ENCODE peak calls at places on chromosomes 3 and 15, in six cellular contexts. One of them, this sample, is unnamed.

GRCh38 chr3:54069961-54070360 is 52.4 kb upstream of the CACNA2D3 start:
- DNase-seq in IMR-90: no peak
- DNase-seq in H9: no peak
- DNase-seq in trophoblast cell: no peak
- DNase-seq in mesenchymal stem cell: no peak
- DNase-seq in H1: no peak
- DNase-seq in this sample: no peak

GRCh38 chr3:138675393-138675792 is 66.8 kb downstream of the FAIM start:
- DNase-seq in IMR-90: peak; percentile 40
- DNase-seq in H9: no peak
- DNase-seq in trophoblast cell: no peak
- DNase-seq in mesenchymal stem cell: peak; percentile 65
- DNase-seq in H1: no peak
- DNase-seq in this sample: no peak

GRCh38 chr3:170918715-170919114 is 10.3 kb upstream of the EIF5A2 start:
- DNase-seq in IMR-90: no peak
- DNase-seq in H9: no peak
- DNase-seq in trophoblast cell: no peak
- DNase-seq in mesenchymal stem cell: no peak
- DNase-seq in H1: no peak
- DNase-seq in this sample: no peak

GRCh38 chr15:70480196-70480856 is 283.0 kb downstream of the UACA start:
- DNase-seq in IMR-90: no peak
- DNase-seq in H9: no peak
- DNase-seq in trophoblast cell: no peak
- DNase-seq in mesenchymal stem cell: no peak
- DNase-seq in H1: no peak
- DNase-seq in this sample: no peak

GRCh38 chr3:60393946-60394345 is 857.3 kb downstream of the FHIT start:
- DNase-seq in IMR-90: no peak
- DNase-seq in H9: no peak
- DNase-seq in trophoblast cell: peak; percentile 80
- DNase-seq in mesenchymal stem cell: no peak
- DNase-seq in H1: no peak
- DNase-seq in this sample: no peak

GRCh38 chr3:54873059-54873695 is 54.7 kb downstream of the LRTM1 start:
- DNase-seq in IMR-90: peak; percentile 27
- DNase-seq in H9: no peak
- DNase-seq in trophoblast cell: peak; percentile 48
- DNase-seq in mesenchymal stem cell: peak; percentile 85
- DNase-seq in H1: no peak
- DNase-seq in this sample: no peak

GRCh38 chr3:190701096-190701532 is 161.4 kb downstream of the GMNC start:
- DNase-seq in IMR-90: peak; percentile 44
- DNase-seq in H9: peak; percentile 37
- DNase-seq in trophoblast cell: peak; percentile 69
- DNase-seq in mesenchymal stem cell: peak; percentile 41
- DNase-seq in H1: peak; percentile 21
- DNase-seq in this sample: peak; percentile 12

GRCh38 chr3:77122610-77123009 is 82.7 kb downstream of the ROBO2 start:
- DNase-seq in IMR-90: no peak
- DNase-seq in H9: no peak
- DNase-seq in trophoblast cell: no peak
- DNase-seq in mesenchymal stem cell: no peak
- DNase-seq in H1: no peak
- DNase-seq in this sample: no peak

GRCh38 chr3:38136272-38136806 is 588 bp downstream of the ACAA1 start:
- DNase-seq in IMR-90: peak; percentile 54
- DNase-seq in H9: no peak
- DNase-seq in trophoblast cell: no peak
- DNase-seq in mesenchymal stem cell: peak; percentile 77
- DNase-seq in H1: no peak
- DNase-seq in this sample: peak; percentile 27

GRCh38 chr3:45906681-45907220 is 20.4 kb downstream of the CCR9 start:
- DNase-seq in IMR-90: peak; percentile 84
- DNase-seq in H9: peak; percentile 57
- DNase-seq in trophoblast cell: no peak
- DNase-seq in mesenchymal stem cell: peak; percentile 61
- DNase-seq in H1: no peak
- DNase-seq in this sample: no peak

GRCh38 chr3:129611812-129612349 is 5.4 kb upstream of the PLXND1 start:
- DNase-seq in IMR-90: peak; percentile 49
- DNase-seq in H9: peak; percentile 88
- DNase-seq in trophoblast cell: peak; percentile 97
- DNase-seq in mesenchymal stem cell: peak; percentile 84
- DNase-seq in H1: no peak
- DNase-seq in this sample: no peak

GRCh38 chr3:131960324-131960723 is 74.5 kb downstream of the CPNE4 start:
- DNase-seq in IMR-90: peak; percentile 15
- DNase-seq in H9: no peak
- DNase-seq in trophoblast cell: peak; percentile 27
- DNase-seq in mesenchymal stem cell: no peak
- DNase-seq in H1: no peak
- DNase-seq in this sample: no peak

GRCh38 chr15:87722941-87723691 is 533.4 kb downstream of the NTRK3 start:
- DNase-seq in IMR-90: peak; percentile 14
- DNase-seq in H9: no peak
- DNase-seq in trophoblast cell: no peak
- DNase-seq in mesenchymal stem cell: no peak
- DNase-seq in H1: no peak
- DNase-seq in this sample: no peak

GRCh38 chr15:64740361-64741170 is 34.8 kb downstream of the RBPMS2 start:
- DNase-seq in IMR-90: peak; percentile 77
- DNase-seq in H9: no peak
- DNase-seq in trophoblast cell: no peak
- DNase-seq in mesenchymal stem cell: peak; percentile 70
- DNase-seq in H1: no peak
- DNase-seq in this sample: no peak

GRCh38 chr3:39971450-39972081 is 162.2 kb downstream of the MYRIP start:
- DNase-seq in IMR-90: no peak
- DNase-seq in H9: no peak
- DNase-seq in trophoblast cell: no peak
- DNase-seq in mesenchymal stem cell: no peak
- DNase-seq in H1: no peak
- DNase-seq in this sample: no peak

GRCh38 chr15:98609144-98609852 is 39.0 kb upstream of the IGF1R start:
- DNase-seq in IMR-90: peak; percentile 40
- DNase-seq in H9: peak; percentile 79
- DNase-seq in trophoblast cell: peak; percentile 16
- DNase-seq in mesenchymal stem cell: peak; percentile 40
- DNase-seq in H1: peak; percentile 63
- DNase-seq in this sample: no peak

GRCh38 chr15:100831466-100831865 is 48.2 kb upstream of the ALDH1A3 start:
- DNase-seq in IMR-90: no peak
- DNase-seq in H9: no peak
- DNase-seq in trophoblast cell: no peak
- DNase-seq in mesenchymal stem cell: no peak
- DNase-seq in H1: no peak
- DNase-seq in this sample: no peak

GRCh38 chr15:82108489-82109078 is 62.8 kb upstream of the MEX3B start:
- DNase-seq in IMR-90: peak; percentile 50
- DNase-seq in H9: peak; percentile 86
- DNase-seq in trophoblast cell: peak; percentile 63
- DNase-seq in mesenchymal stem cell: peak; percentile 38
- DNase-seq in H1: peak; percentile 29
- DNase-seq in this sample: no peak

GRCh38 chr15:68994149-68994548 is 20.3 kb upstream of the NOX5 start:
- DNase-seq in IMR-90: peak; percentile 39
- DNase-seq in H9: no peak
- DNase-seq in trophoblast cell: no peak
- DNase-seq in mesenchymal stem cell: no peak
- DNase-seq in H1: no peak
- DNase-seq in this sample: no peak

GRCh38 chr15:78570710-78571109 is 5.4 kb downstream of the CHRNA5 start:
- DNase-seq in IMR-90: no peak
- DNase-seq in H9: no peak
- DNase-seq in trophoblast cell: no peak
- DNase-seq in mesenchymal stem cell: no peak
- DNase-seq in H1: no peak
- DNase-seq in this sample: no peak

GRCh38 chr3:38454884-38455638 is 1.4 kb downstream of the ACVR2B start:
- DNase-seq in IMR-90: peak; percentile 27
- DNase-seq in H9: peak; percentile 89
- DNase-seq in trophoblast cell: peak; percentile 42
- DNase-seq in mesenchymal stem cell: peak; percentile 49
- DNase-seq in H1: peak; percentile 53
- DNase-seq in this sample: peak; percentile 82

GRCh38 chr3:132641837-132642538 is 17.6 kb downstream of the ACAD11 start:
- DNase-seq in IMR-90: peak; percentile 67
- DNase-seq in H9: no peak
- DNase-seq in trophoblast cell: no peak
- DNase-seq in mesenchymal stem cell: peak; percentile 67
- DNase-seq in H1: no peak
- DNase-seq in this sample: peak; percentile 27

GRCh38 chr3:52177701-52178042 is 20.3 kb upstream of the ALAS1 start:
- DNase-seq in IMR-90: no peak
- DNase-seq in H9: no peak
- DNase-seq in trophoblast cell: no peak
- DNase-seq in mesenchymal stem cell: no peak
- DNase-seq in H1: no peak
- DNase-seq in this sample: no peak

GRCh38 chr3:183087184-183087583 is 12.1 kb downstream of the MCCC1 start:
- DNase-seq in IMR-90: no peak
- DNase-seq in H9: no peak
- DNase-seq in trophoblast cell: no peak
- DNase-seq in mesenchymal stem cell: no peak
- DNase-seq in H1: no peak
- DNase-seq in this sample: no peak

GRCh38 chr3:131083190-131083863 is 56.6 kb downstream of the NEK11 start:
- DNase-seq in IMR-90: no peak
- DNase-seq in H9: peak; percentile 41
- DNase-seq in trophoblast cell: no peak
- DNase-seq in mesenchymal stem cell: no peak
- DNase-seq in H1: no peak
- DNase-seq in this sample: no peak

GRCh38 chr3:51819709-51820406 is 40.8 kb upstream of the IQCF6 start:
- DNase-seq in IMR-90: no peak
- DNase-seq in H9: peak; percentile 85
- DNase-seq in trophoblast cell: no peak
- DNase-seq in mesenchymal stem cell: no peak
- DNase-seq in H1: peak; percentile 43
- DNase-seq in this sample: no peak

GRCh38 chr15:22988811-22989210 is 8.6 kb upstream of the CYFIP1 start:
- DNase-seq in IMR-90: no peak
- DNase-seq in H9: no peak
- DNase-seq in trophoblast cell: peak; percentile 91
- DNase-seq in mesenchymal stem cell: no peak
- DNase-seq in H1: no peak
- DNase-seq in this sample: no peak

GRCh38 chr3:104438761-104439160 is 927.9 kb upstream of the ALCAM start:
- DNase-seq in IMR-90: no peak
- DNase-seq in H9: no peak
- DNase-seq in trophoblast cell: no peak
- DNase-seq in mesenchymal stem cell: no peak
- DNase-seq in H1: no peak
- DNase-seq in this sample: no peak
- H4K8ac ChIP-seq in IMR-90: no peak overlapping the region
- H4K8ac ChIP-seq in H9: no peak overlapping the region
- H4K8ac ChIP-seq in trophoblast cell: no peak overlapping the region
- H4K8ac ChIP-seq in mesenchymal stem cell: no peak overlapping the region
- H4K8ac ChIP-seq in H1: no peak overlapping the region
- H4K8ac ChIP-seq in this sample: no peak overlapping the region

GRCh38 chr3:9388562-9389272 is 8.7 kb upstream of the SETD5 start:
- DNase-seq in IMR-90: no peak
- DNase-seq in H9: no peak
- DNase-seq in trophoblast cell: no peak
- DNase-seq in mesenchymal stem cell: no peak
- DNase-seq in H1: no peak
- DNase-seq in this sample: no peak
- H2AFZ ChIP-seq in IMR-90: no peak overlapping the region
- H2AFZ ChIP-seq in H9: no peak overlapping the region
- H2AFZ ChIP-seq in trophoblast cell: no peak overlapping the region
- H2AFZ ChIP-seq in mesenchymal stem cell: no peak overlapping the region
- H2AFZ ChIP-seq in H1: no peak overlapping the region
- H2AFZ ChIP-seq in this sample: no peak overlapping the region

GRCh38 chr3:88775026-88775690 is 332.3 kb upstream of the EPHA3 start:
- DNase-seq in IMR-90: no peak
- DNase-seq in H9: no peak
- DNase-seq in trophoblast cell: no peak
- DNase-seq in mesenchymal stem cell: no peak
- DNase-seq in H1: no peak
- DNase-seq in this sample: no peak
- H4K8ac ChIP-seq in IMR-90: no peak overlapping the region
- H4K8ac ChIP-seq in H9: no peak overlapping the region
- H4K8ac ChIP-seq in trophoblast cell: no peak overlapping the region
- H4K8ac ChIP-seq in mesenchymal stem cell: no peak overlapping the region
- H4K8ac ChIP-seq in H1: no peak overlapping the region
- H4K8ac ChIP-seq in this sample: no peak overlapping the region

DNA sequence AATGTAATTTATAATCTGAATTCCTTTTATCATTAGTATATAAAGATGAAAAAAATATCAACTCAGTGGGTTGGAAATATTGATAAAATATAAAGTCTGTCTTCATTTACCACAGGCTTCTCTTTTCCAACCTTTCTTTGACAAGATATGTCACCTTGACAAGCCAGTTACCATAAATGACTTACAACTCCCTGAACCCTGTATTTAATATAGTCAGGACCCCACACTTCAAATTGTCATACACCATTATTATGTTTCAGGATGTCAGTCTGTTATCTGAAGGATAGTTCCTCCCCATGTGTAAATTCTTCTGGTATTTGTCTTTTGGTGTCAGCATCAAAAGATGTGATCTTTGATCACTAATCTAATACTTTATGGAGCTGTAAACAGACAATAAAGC is 503.4 kb upstream of the BCHE start:
- DNase-seq in IMR-90: no peak
- DNase-seq in H9: no peak
- DNase-seq in trophoblast cell: no peak
- DNase-seq in mesenchymal stem cell: no peak
- DNase-seq in H1: no peak
- DNase-seq in this sample: no peak
- H2AFZ ChIP-seq in IMR-90: no peak overlapping the region
- H2AFZ ChIP-seq in H9: no peak overlapping the region
- H2AFZ ChIP-seq in trophoblast cell: no peak overlapping the region
- H2AFZ ChIP-seq in mesenchymal stem cell: no peak overlapping the region
- H2AFZ ChIP-seq in H1: no peak overlapping the region
- H2AFZ ChIP-seq in this sample: no peak overlapping the region

GRCh38 chr3:31903686-31904431 is 77.2 kb downstream of the OSBPL10 start:
- DNase-seq in IMR-90: no peak
- DNase-seq in H9: no peak
- DNase-seq in trophoblast cell: no peak
- DNase-seq in mesenchymal stem cell: no peak
- DNase-seq in H1: no peak
- DNase-seq in this sample: no peak
- H4K8ac ChIP-seq in IMR-90: no peak overlapping the region
- H4K8ac ChIP-seq in H9: no peak overlapping the region
- H4K8ac ChIP-seq in trophoblast cell: peak overlapping the region; percentile 11
- H4K8ac ChIP-seq in mesenchymal stem cell: no peak overlapping the region
- H4K8ac ChIP-seq in H1: no peak overlapping the region
- H4K8ac ChIP-seq in this sample: no peak overlapping the region

GRCh38 chr15:73956276-73957086 is 30.2 kb downstream of the LOXL1 start:
- DNase-seq in IMR-90: peak; percentile 92
- DNase-seq in H9: no peak
- DNase-seq in trophoblast cell: no peak
- DNase-seq in mesenchymal stem cell: peak; percentile 78
- DNase-seq in H1: no peak
- DNase-seq in this sample: no peak
- H2AFZ ChIP-seq in IMR-90: peak overlapping the region; percentile 85
- H2AFZ ChIP-seq in H9: no peak overlapping the region
- H2AFZ ChIP-seq in trophoblast cell: no peak overlapping the region
- H2AFZ ChIP-seq in mesenchymal stem cell: no peak overlapping the region
- H2AFZ ChIP-seq in H1: no peak overlapping the region
- H2AFZ ChIP-seq in this sample: no peak overlapping the region

This sample was measured in neuronal stem cell.